ENCODE peak calls at places on chromosomes 4 and X, in seven cellular contexts. M is tibial nerve, T is left lung, C is colonic mucosa, V is BJ, Y is BE2C, H is transverse colon. O is an unnamed sample. For H3K36me3 and H3K27me3, the result is how much of the 10 kb centered on the place peaks cover.

GRCh38 chrX:9534686-9535085 is 69.8 kb downstream of the TBL1X start:
- DNase-seq in M (no peak), T (no peak), C (no peak), V (peak), Y (no peak), H (no peak), O (no peak)

GRCh38 chr4:5204781-5205180 is 153.5 kb downstream of the STK32B start:
- DNase-seq in M (no peak), T (no peak), C (peak), V (no peak), Y (no peak), H (no peak), O (peak)

GRCh38 chrX:105483011-105483410 is 262.5 kb upstream of the TEX13A start:
- DNase-seq in M (no peak), T (no peak), C (no peak), V (no peak), Y (no peak), H (no peak), O (no peak)

GRCh38 chr4:111537861-111538260 is 607.4 kb upstream of the FAM241A start:
- DNase-seq in M (no peak), T (no peak), C (no peak), V (peak), Y (no peak), H (no peak), O (no peak)

GRCh38 chr4:70670332-70671014 is 4.2 kb upstream of the JCHAIN start:
- DNase-seq in M (no peak), T (no peak), C (no peak), V (peak), Y (no peak), H (no peak), O (no peak)

GRCh38 chr4:40329805-40330204 is 5.3 kb upstream of the CHRNA9 start:
- DNase-seq in M (no peak), T (no peak), C (no peak), V (no peak), Y (no peak), H (no peak), O (no peak)

GRCh38 chr4:176413171-176413570 is 93.4 kb downstream of the SPCS3 start:
- DNase-seq in M (no peak), T (no peak), C (no peak), V (no peak), Y (no peak), H (no peak), O (no peak)

GRCh38 chr4:92516450-92516849 is 212.7 kb downstream of the GRID2 start:
- DNase-seq in M (no peak), T (no peak), C (no peak), V (no peak), Y (no peak), H (no peak), O (no peak)

GRCh38 chr4:107800058-107800457 is 24.7 kb upstream of the SGMS2 start:
- DNase-seq in M (no peak), T (no peak), C (peak), V (no peak), Y (no peak), H (peak), O (no peak)

GRCh38 chrX:13364230-13364629 is 44.4 kb upstream of the ATXN3L start:
- DNase-seq in M (no peak), T (no peak), C (no peak), V (no peak), Y (no peak), H (no peak), O (no peak)

GRCh38 chrX:11336201-11336600 is 43.0 kb downstream of the AMELX start:
- DNase-seq in M (no peak), T (no peak), C (no peak), V (no peak), Y (no peak), H (no peak), O (no peak)

GRCh38 chr4:55543858-55544257 is 2.9 kb downstream of the CLOCK start:
- DNase-seq in M (no peak), T (no peak), C (no peak), V (no peak), Y (no peak), H (no peak), O (no peak)

GRCh38 chrX:66015152-66015827 is 24.6 kb downstream of the VSIG4 start:
- DNase-seq in M (no peak), T (peak), C (no peak), V (no peak), Y (no peak), H (peak), O (no peak)

GRCh38 chrX:15299945-15300851 is 15.2 kb downstream of the ASB11 start:
- DNase-seq in M (no peak), T (no peak), C (no peak), V (no peak), Y (no peak), H (no peak), O (no peak)

GRCh38 chrX:46561931-46562721 is 11.4 kb upstream of the CHST7 start:
- DNase-seq in M (no peak), T (no peak), C (peak), V (no peak), Y (no peak), H (peak), O (no peak)

GRCh38 chrX:100768679-100769338 is 36.9 kb upstream of the SYTL4 start:
- DNase-seq in M (peak), T (peak), C (peak), V (no peak), Y (peak), H (peak), O (peak)

GRCh38 chr4:22897520-22898108 is 204.9 kb downstream of the GBA3 start:
- DNase-seq in M (no peak), T (no peak), C (no peak), V (no peak), Y (peak), H (peak), O (peak)

GRCh38 chrX:30283456-30284200 is 25.6 kb downstream of the NR0B1 start:
- DNase-seq in M (no peak), T (no peak), C (no peak), V (peak), Y (no peak), H (no peak), O (no peak)

GRCh38 chr4:154559141-154559841 is 3.5 kb upstream of the FGB start:
- DNase-seq in M (no peak), T (no peak), C (peak), V (no peak), Y (peak), H (no peak), O (peak)

GRCh38 chrX:53262918-53263394 is 18.4 kb downstream of the IQSEC2 start:
- DNase-seq in M (no peak), T (no peak), C (peak), V (no peak), Y (no peak), H (no peak), O (no peak)

GRCh38 chr4:145061325-145061920 is 36.6 kb downstream of the ANAPC10 start:
- DNase-seq in M (no peak), T (no peak), C (no peak), V (no peak), Y (no peak), H (no peak), O (no peak)

GRCh38 chr4:141703497-141703896 is 67.1 kb downstream of the IL15 start:
- DNase-seq in M (no peak), T (no peak), C (no peak), V (no peak), Y (no peak), H (no peak), O (no peak)

GRCh38 chr4:106529348-106530033 is 160.9 kb upstream of the GIMD1 start:
- DNase-seq in M (no peak), T (no peak), C (no peak), V (no peak), Y (no peak), H (no peak), O (no peak)

GRCh38 chrX:80216086-80216485 is 201.5 kb downstream of the TBX22 start:
- DNase-seq in M (no peak), T (no peak), C (no peak), V (no peak), Y (no peak), H (no peak), O (no peak)

GRCh38 chr4:90889171-90889570 is 762.0 kb downstream of the CCSER1 start:
- DNase-seq in M (no peak), T (no peak), C (no peak), V (no peak), Y (no peak), H (no peak), O (no peak)

GRCh38 chr4:159191989-159192388 is 89.1 kb downstream of the RAPGEF2 start:
- DNase-seq in M (no peak), T (no peak), C (no peak), V (no peak), Y (no peak), H (no peak), O (no peak)

GRCh38 chr4:165199722-165200121 is 7.6 kb upstream of the KLHL2 start:
- DNase-seq in M (no peak), T (no peak), C (no peak), V (no peak), Y (no peak), H (no peak), O (no peak)

GRCh38 chr4:10074076-10074766 is 42.4 kb downstream of the WDR1 start:
- DNase-seq in M (no peak), T (no peak), C (no peak), V (no peak), Y (no peak), H (no peak), O (peak)
- H3K36me3 ChIP-seq in M (under half), T (half or more), C (under half), V (half or more), Y (under half), H (under half), O (half or more)

GRCh38 chrX:150547511-150548115 is 20.8 kb upstream of the MTM1 start:
- DNase-seq in M (peak), T (peak), C (peak), V (no peak), Y (peak), H (peak), O (peak)

GRCh38 chrX:150546711-150547153 is 21.7 kb upstream of the MTM1 start:
- DNase-seq in M (no peak), T (no peak), C (no peak), V (no peak), Y (no peak), H (no peak), O (no peak)

GRCh38 chrX:150548251-150548650 is 20.2 kb upstream of the MTM1 start:
- DNase-seq in M (no peak), T (no peak), C (no peak), V (no peak), Y (no peak), H (no peak), O (no peak)

GRCh38 chrX:150551963-150552362 is 16.5 kb upstream of the MTM1 start:
- DNase-seq in M (no peak), T (no peak), C (no peak), V (no peak), Y (no peak), H (no peak), O (no peak)

GRCh38 chrX:150548684-150549083 is 19.7 kb upstream of the MTM1 start:
- DNase-seq in M (no peak), T (no peak), C (no peak), V (no peak), Y (no peak), H (no peak), O (no peak)
- H3K27me3 ChIP-seq in M (under half), T (under half), C (under half), V (under half), Y (under half), H (under half), O (under half)

GRCh38 chr4:1836650-1837049 is 19.3 kb downstream of the LETM1 start:
- DNase-seq in M (no peak), T (no peak), C (no peak), V (no peak), Y (no peak), H (no peak), O (no peak)

GRCh38 chr4:1834047-1834769 is 21.7 kb downstream of the LETM1 start:
- DNase-seq in M (no peak), T (no peak), C (no peak), V (no peak), Y (no peak), H (no peak), O (no peak)

GRCh38 chr4:1839306-1839705 is 16.6 kb downstream of the LETM1 start:
- DNase-seq in M (no peak), T (no peak), C (peak), V (no peak), Y (no peak), H (peak), O (no peak)

GRCh38 chr4:1833307-1834046 is 22.5 kb downstream of the LETM1 start:
- DNase-seq in M (no peak), T (no peak), C (no peak), V (no peak), Y (no peak), H (no peak), O (no peak)

GRCh38 chr4:1837069-1837468 is 18.9 kb downstream of the LETM1 start:
- DNase-seq in M (no peak), T (no peak), C (no peak), V (no peak), Y (no peak), H (no peak), O (no peak)
- H3K36me3 ChIP-seq in M (under half), T (half or more), C (under half), V (under half), Y (half or more), H (under half), O (half or more)

GRCh38 chrX:106734827-106735226 is 8.3 kb downstream of the RNF128 start:
- DNase-seq in M (no peak), T (no peak), C (no peak), V (no peak), Y (no peak), H (no peak), O (no peak)
- H3K27me3 ChIP-seq in M (under half), T (under half), C (under half), V (under half), Y (under half), H (under half), O (under half)

GRCh38 chrX:48813605-48814004 is 11.7 kb downstream of the HDAC6 start:
- DNase-seq in M (no peak), T (no peak), C (no peak), V (no peak), Y (no peak), H (no peak), O (no peak)
- H3K36me3 ChIP-seq in M (under half), T (half or more), C (under half), V (under half), Y (under half), H (under half), O (under half)

GRCh38 chrX:50615570-50616158 is 145.0 kb upstream of the DGKK start:
- DNase-seq in M (no peak), T (no peak), C (no peak), V (no peak), Y (peak), H (no peak), O (no peak)

GRCh38 chrX:50614460-50614859 is 143.8 kb upstream of the DGKK start:
- DNase-seq in M (no peak), T (no peak), C (no peak), V (no peak), Y (no peak), H (no peak), O (no peak)

GRCh38 chrX:50617183-50617582 is 146.6 kb upstream of the DGKK start:
- DNase-seq in M (no peak), T (no peak), C (no peak), V (no peak), Y (no peak), H (no peak), O (no peak)

GRCh38 chrX:50622751-50623150 is 152.1 kb upstream of the DGKK start:
- DNase-seq in M (no peak), T (no peak), C (no peak), V (no peak), Y (no peak), H (no peak), O (no peak)

GRCh38 chrX:50618788-50619558 is 148.3 kb upstream of the DGKK start:
- DNase-seq in M (no peak), T (no peak), C (no peak), V (no peak), Y (no peak), H (peak), O (no peak)
- H3K27me3 ChIP-seq in M (under half), T (under half), C (under half), V (under half), Y (under half), H (under half), O (under half)

GRCh38 chr4:101290651-101291050 is 56.7 kb downstream of the PPP3CA start:
- DNase-seq in M (no peak), T (no peak), C (no peak), V (no peak), Y (no peak), H (no peak), O (no peak)
- H3K36me3 ChIP-seq in M (under half), T (under half), C (under half), V (under half), Y (under half), H (under half), O (under half)

GRCh38 chr4:8856835-8857590 is 14.6 kb downstream of the HMX1 start:
- DNase-seq in M (no peak), T (peak), C (no peak), V (no peak), Y (no peak), H (no peak), O (no peak)

GRCh38 chr4:8854016-8854415 is 17.6 kb downstream of the HMX1 start:
- DNase-seq in M (no peak), T (peak), C (no peak), V (no peak), Y (no peak), H (no peak), O (no peak)

GRCh38 chr4:8857682-8858187 is 13.9 kb downstream of the HMX1 start:
- DNase-seq in M (no peak), T (peak), C (no peak), V (no peak), Y (no peak), H (no peak), O (no peak)

GRCh38 chr4:8854866-8855265 is 16.8 kb downstream of the HMX1 start:
- DNase-seq in M (no peak), T (peak), C (no peak), V (no peak), Y (peak), H (no peak), O (no peak)

GRCh38 chr4:8855781-8856245 is 15.8 kb downstream of the HMX1 start:
- DNase-seq in M (no peak), T (no peak), C (no peak), V (no peak), Y (peak), H (no peak), O (peak)
- H3K27me3 ChIP-seq in M (half or more), T (half or more), C (half or more), V (under half), Y (under half), H (half or more), O (under half)

GRCh38 chr4:77040856-77041576 is 34.8 kb downstream of the CCNI start:
- DNase-seq in M (no peak), T (no peak), C (no peak), V (no peak), Y (no peak), H (no peak), O (no peak)
- H3K36me3 ChIP-seq in M (under half), T (under half), C (under half), V (under half), Y (under half), H (under half), O (under half)

GRCh38 chrX:627510-627964 is 3.1 kb upstream of the SHOX start:
- DNase-seq in M (no peak), T (no peak), C (no peak), V (no peak), Y (no peak), H (no peak), O (no peak)

GRCh38 chrX:626745-627509 is 3.7 kb upstream of the SHOX start:
- DNase-seq in M (no peak), T (no peak), C (no peak), V (no peak), Y (no peak), H (no peak), O (no peak)

GRCh38 chrX:623599-624323 is 6.8 kb upstream of the SHOX start:
- DNase-seq in M (no peak), T (no peak), C (no peak), V (no peak), Y (no peak), H (no peak), O (no peak)

GRCh38 chrX:623268-623598 is 7.4 kb upstream of the SHOX start:
- DNase-seq in M (no peak), T (no peak), C (no peak), V (no peak), Y (no peak), H (no peak), O (no peak)

DNA sequence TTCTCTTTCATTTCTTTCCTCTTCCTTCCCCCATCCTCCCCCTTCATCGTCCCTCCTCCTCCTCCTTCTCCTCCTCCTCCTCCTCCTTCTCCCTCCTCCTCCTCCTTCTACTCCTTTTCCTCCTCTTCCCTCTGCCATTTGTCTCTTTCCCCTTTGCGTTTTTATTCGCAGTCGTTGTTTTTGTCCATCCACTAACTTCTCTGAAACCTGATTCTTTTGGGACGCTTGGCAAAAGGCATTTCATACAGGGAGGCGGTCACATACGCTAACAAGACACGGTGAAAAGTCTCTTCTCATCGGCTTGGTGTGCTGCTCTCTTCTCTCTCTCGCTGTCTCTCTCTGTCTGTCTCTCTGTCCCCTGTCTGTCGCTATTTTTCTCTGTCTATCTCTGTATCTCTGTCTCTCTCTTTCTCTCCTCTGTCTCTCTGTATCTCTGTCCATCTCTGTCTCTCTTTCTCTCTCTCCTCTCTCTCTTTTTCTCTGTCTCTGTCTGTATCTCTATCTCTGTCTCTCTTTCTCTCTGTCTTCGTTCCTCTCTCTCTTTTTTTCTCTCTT is 5.4 kb upstream of the SHOX start:
- DNase-seq in M (no peak), T (no peak), C (no peak), V (peak), Y (no peak), H (no peak), O (no peak)
- H3K27me3 ChIP-seq in M (half or more), T (under half), C (under half), V (under half), Y (under half), H (half or more), O (under half)